ENCODE peak calls at places on chromosomes 6 and 20, in nine cellular contexts. Q, M, D, P, K, Z, F, B and I are unnamed samples.
A peak's percentile ranks its signal among the peaks of the same experiment; 100 is the strongest.

GRCh38 chr6:121201108-121201507 is 133.2 kb downstream of the TBC1D32 start:
- DNase-seq in B (no peak), K (no peak), Z (no peak), Q (no peak), M (no peak), P (no peak), D (no peak), F (no peak), I (no peak)

GRCh38 chr20:44188752-44189151 is 1.8 kb upstream of the JPH2 start:
- DNase-seq in Z (no peak), D (no peak), P (no peak), F (no peak), K (no peak), M (no peak), Q (no peak), B (no peak), I (no peak)

GRCh38 chr6:72040106-72040505 is 153.8 kb downstream of the RIMS1 start:
- DNase-seq in B (no peak), F (no peak), K (no peak), D (no peak), Q (no peak), Z (no peak), P (no peak), M (no peak), I (no peak)

GRCh38 chr6:41936073-41936837 is 5.4 kb downstream of the CCND3 start:
- DNase-seq in Q (peak; percentile 85), M (peak; percentile 47), K (peak; percentile 52), D (peak; percentile 90), F (peak; percentile 66), B (peak; percentile 69), P (peak; percentile 49), Z (peak; percentile 84), I (peak; percentile 86)

GRCh38 chr6:26493258-26493657 is 6.8 kb upstream of the BTN1A1 start:
- DNase-seq in Z (no peak), M (no peak), B (no peak), P (no peak), Q (peak; percentile 69), D (no peak), K (no peak), F (peak; percentile 38), I (no peak)

GRCh38 chr6:36757206-36757605 is 59.6 kb downstream of the RAB44 start:
- DNase-seq in B (peak; percentile 48), Q (peak; percentile 79), P (peak; percentile 24), D (no peak), M (peak; percentile 58), F (no peak), Z (no peak), K (no peak), I (no peak)

GRCh38 chr6:33628401-33628964 is 7.4 kb downstream of the ITPR3 start:
- DNase-seq in P (no peak), Q (peak; percentile 86), B (no peak), M (no peak), K (peak; percentile 84), F (no peak), D (no peak), Z (no peak), I (no peak)

GRCh38 chr20:19737025-19737424 is 21.0 kb upstream of the RIN2 start:
- DNase-seq in K (no peak), F (no peak), Z (no peak), D (no peak), Q (no peak), M (no peak), B (peak; percentile 16), P (no peak), I (peak; percentile 17)

GRCh38 chr6:139430897-139431601 is 56.6 kb upstream of the CITED2 start:
- DNase-seq in K (no peak), P (no peak), M (no peak), Z (no peak), B (no peak), D (no peak), Q (no peak), F (no peak), I (no peak)

GRCh38 chr6:29708432-29709177 is 14.6 kb upstream of the HLA-F start:
- DNase-seq in K (no peak), B (peak; percentile 47), D (no peak), P (peak; percentile 49), Z (no peak), M (peak; percentile 55), F (no peak), Q (no peak), I (peak; percentile 65)

GRCh38 chr6:14458669-14459266 is 341.2 kb downstream of the CD83 start:
- DNase-seq in B (no peak), Z (no peak), F (peak; percentile 38), D (no peak), Q (no peak), K (no peak), P (no peak), M (no peak), I (no peak)

GRCh38 chr6:111157412-111157811 is 70.1 kb downstream of the SLC16A10 start:
- DNase-seq in K (no peak), D (no peak), B (peak; percentile 7), Q (no peak), M (no peak), F (no peak), Z (no peak), P (no peak), I (no peak)

GRCh38 chr20:31452575-31452974 is 12.1 kb downstream of the DEFB123 start:
- DNase-seq in B (no peak), K (no peak), P (no peak), D (no peak), M (no peak), F (no peak), Z (no peak), Q (no peak), I (no peak)